ENCODE peak calls at places on chromosomes 4 and X, in five cellular contexts. I is ovary, P is spleen, C is fibroblast of mammary gland, D is GM13977. S is an unnamed sample.

GRCh38 chrX:1836683-1837082 is 221.8 kb downstream of the ASMT start:
- DNase-seq in P (no peak), I (no peak), D (no peak), C (no peak), S (no peak)

GRCh38 chrX:120697053-120697452 is 67.2 kb upstream of the C1GALT1C1 start:
- DNase-seq in I (no peak), D (peak), P (no peak), C (no peak), S (no peak)

GRCh38 chr4:48546336-48546735 is 56.3 kb downstream of the ZAR1 start:
- DNase-seq in C (peak), I (no peak), P (no peak), D (no peak), S (no peak)

GRCh38 chr4:140689628-140690027 is 66.6 kb downstream of the TBC1D9 start:
- DNase-seq in P (no peak), C (no peak), I (no peak), D (no peak), S (no peak)

GRCh38 chr4:8844976-8845690 is 26.5 kb downstream of the HMX1 start:
- DNase-seq in P (peak), C (no peak), D (no peak), I (peak), S (no peak)

GRCh38 chr4:102687982-102688433 is 72.8 kb downstream of the MANBA start:
- DNase-seq in P (peak), C (peak), I (no peak), D (no peak), S (no peak)

GRCh38 chr4:138614462-138615142 is 372.5 kb upstream of the SLC7A11 start:
- DNase-seq in C (no peak), P (no peak), I (no peak), D (no peak), S (no peak)

GRCh38 chrX:50168305-50168704 is 32.5 kb downstream of the AKAP4 start:
- DNase-seq in C (peak), D (no peak), P (no peak), I (no peak), S (no peak)

DNA sequence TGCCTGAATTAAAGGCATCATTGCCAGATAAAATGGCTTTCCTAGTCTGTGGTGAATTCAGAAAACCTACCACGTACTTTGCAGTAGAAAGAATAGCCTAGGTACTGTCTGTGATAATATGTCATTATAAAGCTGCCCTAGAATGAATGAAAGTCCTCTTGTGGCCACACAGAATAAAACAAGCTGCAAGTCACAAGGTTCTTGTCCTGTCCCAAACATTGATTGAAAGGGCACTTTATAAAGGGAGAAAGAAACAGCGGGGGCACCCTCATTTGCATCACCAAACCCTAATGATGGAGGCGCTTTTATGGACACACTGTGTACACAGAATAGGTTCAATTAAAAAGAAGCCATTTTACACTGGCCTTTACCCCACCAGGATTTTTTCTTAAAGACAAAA is 364.8 kb downstream of the AFF2 start:
- DNase-seq in C (no peak), I (no peak), P (no peak), D (no peak), S (no peak)
- TF ChIP-seq CTCF in C (no peak), I (no peak), P (no peak), D (no peak), S (no peak)

DNA sequence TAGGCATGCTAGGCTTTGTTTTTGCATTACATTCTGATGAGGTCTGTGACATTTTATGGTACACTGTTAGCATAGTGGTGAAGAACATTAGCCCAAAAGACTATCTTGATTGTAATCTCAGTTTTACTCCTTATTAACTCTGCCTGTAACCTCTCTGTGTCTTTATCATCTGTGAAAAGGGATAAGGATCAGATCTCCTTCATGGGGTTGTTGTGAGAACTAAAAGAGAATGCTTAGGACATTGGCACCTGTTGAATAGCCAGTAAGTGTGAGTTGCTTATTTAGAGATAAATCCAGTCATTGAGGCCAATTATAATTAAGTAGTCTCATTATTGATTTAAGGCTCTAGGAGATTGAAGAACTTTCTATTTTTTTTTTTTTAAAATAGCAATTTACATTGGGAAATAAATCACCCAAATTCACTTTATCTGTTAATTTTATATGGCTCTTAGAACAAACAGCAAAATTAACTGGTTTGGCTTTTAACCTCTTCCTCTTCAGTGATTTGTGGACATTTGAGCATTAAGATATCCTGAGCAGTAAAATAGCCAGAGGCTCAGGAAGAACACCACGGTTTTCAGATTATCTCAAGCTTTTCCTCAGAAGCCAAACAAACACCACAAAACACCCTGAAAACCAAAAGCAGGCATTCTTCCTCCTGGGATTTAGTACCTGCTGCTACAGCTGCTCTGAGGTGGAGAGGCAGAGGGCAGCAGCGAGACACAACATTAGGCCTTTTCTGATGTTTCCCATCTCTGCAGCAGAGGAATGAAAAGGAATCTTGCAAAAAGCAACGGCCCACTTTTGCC is 192.9 kb downstream of the ARHGAP10 start:
- DNase-seq in D (no peak), P (no peak), I (peak), C (peak), S (no peak)
- TF ChIP-seq CTCF in D (peak), P (no peak), I (no peak), C (peak), S (no peak)

GRCh38 chrX:18676470-18676869 is 4.6 kb upstream of the RS1 start:
- DNase-seq in I (peak), P (no peak), D (no peak), C (peak), S (no peak)
- TF ChIP-seq CTCF in I (no peak), P (no peak), D (no peak), C (peak), S (no peak)

DNA sequence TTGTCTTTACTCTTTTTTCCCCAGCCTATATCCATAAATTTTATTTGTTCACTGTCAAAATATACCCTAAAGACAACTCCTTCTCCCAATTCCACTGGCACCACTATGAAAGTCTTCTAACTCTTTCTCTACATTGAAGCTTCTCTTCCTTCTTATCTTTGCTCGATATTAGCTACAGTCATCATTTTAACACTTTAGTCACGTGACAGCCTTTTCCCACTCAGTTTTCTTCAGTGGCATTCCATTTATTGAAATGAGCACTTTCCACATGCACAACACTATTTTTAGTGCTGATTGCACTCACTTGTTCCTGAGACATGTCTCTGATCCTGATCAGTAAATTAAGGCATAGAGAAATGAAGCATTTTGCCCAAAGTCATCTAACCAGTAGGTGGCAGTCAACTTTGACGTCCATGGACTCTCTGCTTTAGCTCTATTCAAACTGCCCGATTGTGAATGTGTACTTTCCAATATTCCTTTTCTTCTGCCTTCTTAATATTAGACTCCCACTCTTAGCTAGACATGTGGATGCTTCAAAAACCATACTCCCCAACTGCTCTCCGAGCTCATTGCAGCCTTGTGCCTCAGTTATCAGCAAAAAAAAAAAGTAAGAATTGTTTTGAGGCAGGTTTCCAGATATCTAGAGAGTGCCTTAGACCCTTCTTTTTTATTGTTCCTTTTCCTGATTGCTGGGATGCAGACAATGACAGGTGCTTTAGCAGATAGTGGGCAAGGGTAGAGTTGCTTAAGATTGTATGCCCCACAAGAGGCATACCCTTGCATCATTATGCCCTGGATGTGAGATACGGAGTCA is 394.4 kb upstream of the ADGRL3 start:
- DNase-seq in I (no peak), C (peak), P (no peak), D (peak), S (no peak)
- TF ChIP-seq CTCF in I (no peak), C (peak), P (no peak), D (peak), S (no peak)

GRCh38 chr4:182089326-182089725 is 153.9 kb upstream of the TENM3 start:
- DNase-seq in C (peak), I (no peak), P (no peak), D (peak), S (no peak)
- TF ChIP-seq CTCF in C (peak), I (no peak), P (no peak), D (peak), S (no peak)

GRCh38 chr4:156100651-156101050 is 147.0 kb upstream of the CTSO start:
- DNase-seq in D (no peak), C (peak), I (no peak), P (no peak), S (no peak)

GRCh38 chr4:156102411-156102810 is 148.7 kb upstream of the CTSO start:
- DNase-seq in P (no peak), I (no peak), C (no peak), D (no peak), S (no peak)

GRCh38 chr4:156101571-156101970 is 147.9 kb upstream of the CTSO start:
- DNase-seq in P (no peak), D (no peak), I (no peak), C (peak), S (no peak)

GRCh38 chr4:156103306-156103705 is 149.6 kb upstream of the CTSO start:
- DNase-seq in D (no peak), P (no peak), C (no peak), I (no peak), S (no peak)

DNA sequence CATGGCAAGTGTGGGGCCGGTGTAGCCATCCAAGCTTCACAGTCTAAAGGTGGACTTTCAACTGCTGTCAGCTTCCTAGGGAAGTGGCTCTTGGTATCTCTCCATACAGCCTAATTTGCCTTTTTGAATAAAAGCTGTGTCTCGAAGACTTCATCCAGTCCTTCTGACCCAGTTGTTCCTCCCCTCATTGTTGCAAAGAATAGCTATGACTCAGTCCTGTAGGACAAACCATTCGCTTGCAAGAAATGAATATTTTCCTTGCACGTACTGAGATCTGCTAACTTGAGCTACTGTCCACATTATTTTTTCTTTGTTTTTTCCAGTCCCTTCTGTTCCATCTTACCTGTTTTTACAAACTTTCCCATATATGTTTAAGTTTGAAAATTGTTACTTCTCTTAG is 145.2 kb upstream of the CTSO start:
- DNase-seq in C (no peak), D (no peak), P (no peak), I (no peak), S (no peak)
- TF ChIP-seq CTCF in C (no peak), D (no peak), P (no peak), I (no peak), S (no peak)

GRCh38 chrX:81280148-81280547 is 78.2 kb downstream of the SH3BGRL start:
- DNase-seq in P (no peak), C (peak), D (no peak), I (no peak), S (no peak)
- TF ChIP-seq CTCF in P (no peak), C (peak), D (peak), I (no peak), S (no peak)

GRCh38 chrX:12999422-12999821 is 24.5 kb downstream of the TMSB4X start:
- DNase-seq in C (no peak), D (no peak), P (no peak), I (no peak), S (no peak)
- TF ChIP-seq CTCF in C (no peak), D (no peak), P (no peak), I (no peak), S (no peak)